ENCODE peak calls at places on chromosomes 16 and 17, in eight cellular contexts. E is endothelial cell of umbilical vein, V is HCT116, S is stomach, D is sigmoid colon, O is esophagus muscularis mucosa, Q is SK-N-SH, L is spleen. B is an unnamed sample.

GRCh38 chr17:62968445-62968923 is 2.4 kb downstream of the TANC2 start:
- DNase-seq in D (no peak), Q (peak), V (peak), L (no peak), E (peak), S (peak), O (no peak), B (peak)

GRCh38 chr17:64178011-64178825 is 48.3 kb upstream of the ERN1 start:
- DNase-seq in S (peak), L (no peak), O (no peak), D (no peak), Q (peak), V (no peak), E (no peak), B (no peak)

GRCh38 chr16:80418772-80419355 is 121.9 kb upstream of the DYNLRB2 start:
- DNase-seq in S (no peak), D (no peak), V (no peak), O (no peak), L (no peak), Q (no peak), E (no peak), B (no peak)

GRCh38 chr16:17444658-17445057 is 26.1 kb downstream of the XYLT1 start:
- DNase-seq in S (no peak), D (no peak), O (no peak), Q (no peak), L (no peak), E (no peak), V (no peak), B (no peak)

GRCh38 chr17:28720247-28720996 is 637 bp downstream of the RPL23A start:
- DNase-seq in E (no peak), V (no peak), S (no peak), L (no peak), D (no peak), O (no peak), Q (no peak), B (no peak)

GRCh38 chr17:18245038-18245776 is 13.3 kb downstream of the FLII start:
- DNase-seq in V (no peak), L (no peak), D (no peak), Q (no peak), O (no peak), E (no peak), S (no peak), B (no peak)

GRCh38 chr16:85649411-85649977 is 36.4 kb downstream of the GSE1 start:
- DNase-seq in L (no peak), S (no peak), E (no peak), V (no peak), D (no peak), Q (no peak), O (no peak), B (no peak)

GRCh38 chr16:11610121-11610505 is 23.4 kb upstream of the LITAF start:
- DNase-seq in S (no peak), O (no peak), D (no peak), E (no peak), L (peak), V (no peak), Q (no peak), B (no peak)

GRCh38 chr17:14201087-14201486 is 35.6 kb downstream of the CDRT15 start:
- DNase-seq in Q (no peak), O (no peak), V (no peak), L (no peak), E (peak), S (no peak), D (no peak), B (no peak)

GRCh38 chr17:36980281-36980761 is 31.6 kb downstream of the AATF start:
- DNase-seq in V (no peak), E (peak), S (no peak), O (no peak), D (no peak), Q (no peak), L (no peak), B (no peak)

GRCh38 chr16:72013389-72013788 is 4.8 kb downstream of the DHODH start:
- DNase-seq in L (no peak), Q (no peak), O (no peak), E (no peak), V (no peak), D (no peak), S (no peak), B (no peak)

DNA sequence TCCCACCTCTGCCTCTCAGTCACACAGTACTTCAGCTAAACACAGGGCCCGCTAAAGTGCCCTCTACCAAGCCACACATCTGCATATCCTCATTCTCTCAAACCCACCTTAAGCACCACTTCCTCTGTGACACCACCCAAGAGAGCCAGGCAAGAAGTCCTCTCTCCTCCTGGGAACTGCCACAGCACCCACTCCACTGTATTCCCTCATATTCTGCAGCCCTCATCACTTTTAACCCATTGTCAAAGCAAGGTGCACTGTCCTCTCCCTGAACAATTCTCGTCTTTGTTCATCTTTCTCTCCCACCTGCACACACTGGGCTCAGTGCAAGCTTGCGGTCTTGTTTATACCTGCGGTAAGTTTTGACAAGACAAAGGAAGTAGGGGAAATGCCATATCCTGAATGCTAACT is 13.6 kb downstream of the CHD9 start:
- DNase-seq in D (no peak), V (no peak), Q (no peak), L (no peak), E (no peak), O (no peak), S (no peak), B (no peak)
- H3K4me3 ChIP-seq in D (no peak), V (no peak), Q (no peak), L (no peak), E (no peak), O (no peak), S (no peak), B (no peak)

DNA sequence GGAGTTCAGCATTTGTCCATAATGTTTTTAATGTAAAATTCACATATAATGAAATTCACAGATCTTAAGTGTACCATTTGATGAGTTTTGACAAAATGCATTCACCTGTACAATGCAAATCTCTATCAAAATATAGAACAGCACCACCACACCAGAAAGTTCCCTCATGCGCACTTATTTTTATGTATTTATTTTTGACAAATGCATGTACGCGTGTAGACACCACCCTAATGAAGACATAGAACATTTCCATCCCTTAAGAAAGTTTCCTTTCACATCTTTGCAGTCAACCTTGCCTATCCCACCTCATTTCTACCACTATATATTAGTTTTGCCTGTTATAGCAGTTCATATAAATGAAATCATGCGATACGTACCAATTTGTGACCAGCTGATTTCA is 15.6 kb upstream of the IL4R start:
- DNase-seq in O (no peak), Q (no peak), V (no peak), L (no peak), D (no peak), E (no peak), S (no peak), B (no peak)
- H3K27ac ChIP-seq in O (no peak), Q (no peak), V (no peak), L (peak), D (no peak), E (no peak), S (no peak), B (no peak)

GRCh38 chr17:48831549-48831883 is 681 bp downstream of the CALCOCO2 start:
- DNase-seq in D (no peak), E (no peak), L (no peak), Q (no peak), O (no peak), S (no peak), V (no peak), B (no peak)

GRCh38 chr17:48835971-48836370 is 5.1 kb downstream of the CALCOCO2 start:
- DNase-seq in O (no peak), E (no peak), S (peak), D (no peak), L (no peak), Q (no peak), V (no peak), B (no peak)

GRCh38 chr17:48832491-48832890 is 1.7 kb downstream of the CALCOCO2 start:
- DNase-seq in E (no peak), L (no peak), O (no peak), S (no peak), V (no peak), D (no peak), Q (no peak), B (no peak)

GRCh38 chr17:48834973-48835372 is 4.1 kb downstream of the CALCOCO2 start:
- DNase-seq in V (no peak), D (no peak), S (no peak), E (no peak), O (no peak), Q (no peak), L (no peak), B (no peak)

DNA sequence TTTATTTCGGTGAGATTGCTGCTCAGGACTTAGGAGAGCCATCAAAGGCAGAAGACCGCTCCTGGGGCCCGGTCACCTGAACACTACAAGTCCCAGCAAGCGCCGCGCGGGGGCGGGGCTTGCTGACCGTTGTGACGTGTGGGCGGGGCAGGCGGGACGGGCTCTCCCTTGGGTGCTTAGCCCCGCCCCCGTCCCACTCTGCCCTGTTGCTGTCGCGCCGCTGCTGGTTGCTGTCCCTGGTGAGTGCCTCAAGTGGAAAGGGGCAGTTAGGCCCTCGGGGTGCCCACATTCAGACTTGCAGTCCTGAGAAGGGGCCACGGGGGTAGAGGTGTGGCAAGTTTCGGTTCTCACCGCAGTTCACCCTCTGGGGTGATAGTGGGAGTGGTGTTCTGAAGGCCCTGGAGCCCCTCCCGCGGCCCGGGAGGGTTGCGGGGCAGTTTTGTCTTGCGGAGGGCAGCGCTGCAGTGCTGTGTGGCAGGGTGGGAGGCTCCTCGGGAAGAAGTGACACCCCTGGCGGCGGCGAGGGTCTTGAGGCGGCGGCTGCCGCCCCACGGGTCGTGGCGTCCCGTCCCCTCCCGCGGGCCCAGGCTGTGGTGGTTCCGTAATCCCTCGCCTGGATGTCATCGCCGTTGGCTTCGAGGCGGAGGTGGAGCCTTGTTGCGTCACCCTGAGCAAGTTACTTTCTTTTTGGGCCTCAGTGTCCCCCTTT is at the start of gene CALCOCO2:
- DNase-seq in S (peak), Q (peak), L (peak), V (peak), O (peak), D (peak), E (peak), B (peak)
- TF ChIP-seq POLR2AphosphoS5 in S (peak), Q (peak), L (peak), V (peak), O (peak), D (peak), E (no peak), B (peak)

GRCh38 chr16:4318171-4318910 is 2.5 kb downstream of the GLIS2 start:
- DNase-seq in L (no peak), O (no peak), D (no peak), S (no peak), E (no peak), Q (no peak), V (no peak), B (no peak)
- H3K4me3 ChIP-seq in L (no peak), O (peak), D (no peak), S (peak), E (no peak), Q (no peak), V (no peak), B (peak)

GRCh38 chr16:73056911-73057310 is 9.0 kb upstream of the ZFHX3 start:
- DNase-seq in O (no peak), V (no peak), D (no peak), L (no peak), Q (no peak), S (no peak), E (no peak), B (no peak)
- H3K27ac ChIP-seq in O (peak), V (no peak), D (peak), L (peak), Q (peak), S (no peak), E (peak), B (peak)

GRCh38 chr17:82128287-82128686 is 30.3 kb upstream of the FASN start:
- DNase-seq in V (no peak), O (no peak), E (no peak), Q (peak), D (no peak), L (no peak), S (no peak), B (no peak)

GRCh38 chr17:82126479-82127314 is 28.7 kb upstream of the FASN start:
- DNase-seq in O (no peak), Q (peak), V (no peak), L (no peak), E (no peak), D (no peak), S (no peak), B (no peak)

GRCh38 chr17:82127704-82128103 is 29.7 kb upstream of the FASN start:
- DNase-seq in D (no peak), V (no peak), E (no peak), S (no peak), L (no peak), O (no peak), Q (peak), B (no peak)

GRCh38 chr17:82129095-82129494 is 31.1 kb upstream of the FASN start:
- DNase-seq in E (no peak), V (peak), L (no peak), O (no peak), D (no peak), Q (peak), S (no peak), B (no peak)

DNA sequence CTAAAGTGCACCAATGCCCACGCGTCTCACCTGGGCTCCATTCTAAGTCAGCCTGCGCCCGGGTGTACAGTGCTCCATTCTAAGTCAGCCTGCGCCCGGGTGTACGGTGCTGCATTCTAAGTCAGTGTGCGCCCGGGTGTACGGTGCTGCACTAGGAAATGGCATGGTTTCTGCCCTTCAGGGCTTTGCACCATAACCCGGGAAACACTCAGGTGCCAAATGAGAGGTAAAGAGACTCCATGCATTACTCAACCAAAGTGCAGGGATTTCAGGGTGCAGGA is 29.2 kb upstream of the FASN start:
- DNase-seq in S (no peak), O (no peak), V (no peak), Q (no peak), D (no peak), E (no peak), L (no peak), B (no peak)
- TF ChIP-seq POLR2AphosphoS5 in S (no peak), O (no peak), V (no peak), Q (no peak), D (no peak), E (no peak), L (no peak), B (no peak)

GRCh38 chr16:23137256-23137655 is 12.0 kb downstream of the USP31 start:
- DNase-seq in D (no peak), Q (no peak), V (no peak), L (no peak), O (no peak), E (no peak), S (no peak), B (no peak)
- H3K4me3 ChIP-seq in D (no peak), Q (no peak), V (no peak), L (no peak), O (no peak), E (no peak), S (no peak), B (no peak)

GRCh38 chr17:31789707-31790505 is 69.1 kb downstream of the COPRS start:
- DNase-seq in E (no peak), L (no peak), D (no peak), S (no peak), O (no peak), V (no peak), Q (no peak), B (no peak)

GRCh38 chr17:31788956-31789355 is 70.1 kb downstream of the COPRS start:
- DNase-seq in Q (no peak), V (no peak), D (no peak), O (no peak), L (no peak), E (no peak), S (no peak), B (no peak)

GRCh38 chr17:31792007-31792585 is 66.9 kb downstream of the COPRS start:
- DNase-seq in V (no peak), O (no peak), L (no peak), S (no peak), E (no peak), Q (no peak), D (no peak), B (no peak)

GRCh38 chr17:31798205-31798724 is 60.8 kb downstream of the COPRS start:
- DNase-seq in V (no peak), S (no peak), E (no peak), O (no peak), D (no peak), Q (no peak), L (no peak), B (no peak)

DNA sequence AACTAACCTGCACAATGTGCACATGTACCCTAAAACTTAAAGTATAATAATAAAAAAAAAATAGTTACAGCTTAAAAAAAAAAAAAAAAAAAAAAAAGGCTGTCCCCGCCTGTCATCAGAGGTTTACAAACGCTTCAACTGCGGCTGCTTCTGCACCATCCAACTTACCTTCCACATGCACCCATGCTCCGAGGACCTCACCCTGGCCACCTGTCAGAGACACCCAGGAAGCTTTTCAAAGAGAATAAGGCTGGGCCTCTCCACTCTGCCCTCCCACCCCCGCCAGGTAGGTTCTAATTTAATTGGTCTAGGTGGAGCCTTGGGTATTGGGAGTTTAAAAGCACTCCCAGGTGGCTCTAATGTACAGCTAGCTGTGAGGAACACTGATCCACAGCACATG is 64.9 kb downstream of the COPRS start:
- DNase-seq in L (no peak), S (no peak), V (no peak), O (no peak), D (no peak), E (no peak), Q (no peak), B (no peak)
- H3K27ac ChIP-seq in L (no peak), S (no peak), V (no peak), O (no peak), D (no peak), E (no peak), Q (no peak), B (no peak)

B was measured in breast epithelium.